ENCODE peak calls at places on chromosome 16, in nine cellular contexts. Z, K, R, G, Q, V, A, S and C are unnamed samples.

GRCh38 chr16:88069397-88070168 is 118.3 kb downstream of the BANP start:
- DNase-seq in Z (peak), K (no peak), R (no peak), G (no peak), Q (no peak), V (no peak), A (no peak), S (peak), C (peak)

GRCh38 chr16:73949574-73950348 is 346.9 kb upstream of the PSMD7 start:
- DNase-seq in Z (no peak), K (peak), R (peak), G (no peak), Q (no peak), V (peak), A (peak), S (no peak), C (no peak)

GRCh38 chr16:58409316-58409973 is 17.2 kb downstream of the GINS3 start:
- DNase-seq in Z (peak), K (peak), R (no peak), G (peak), Q (peak), V (peak), A (peak), S (no peak), C (no peak)

GRCh38 chr16:49929606-49930005 is 73.7 kb upstream of the ZNF423 start:
- DNase-seq in Z (peak), K (no peak), R (no peak), G (no peak), Q (no peak), V (no peak), A (no peak), S (no peak), C (peak)

GRCh38 chr16:85475233-85475632 is 137.9 kb upstream of the GSE1 start:
- DNase-seq in Z (no peak), K (no peak), R (no peak), G (no peak), Q (no peak), V (no peak), A (no peak), S (no peak), C (no peak)

GRCh38 chr16:85369060-85369459 is 244.1 kb upstream of the GSE1 start:
- DNase-seq in Z (no peak), K (no peak), R (no peak), G (no peak), Q (no peak), V (no peak), A (no peak), S (no peak), C (no peak)

GRCh38 chr16:84648595-84649510 is 542 bp downstream of the KLHL36 start:
- DNase-seq in Z (peak), K (no peak), R (no peak), G (no peak), Q (peak), V (peak), A (peak), S (peak), C (no peak)

GRCh38 chr16:85717393-85718152 is 28.8 kb upstream of the GINS2 start:
- DNase-seq in Z (peak), K (peak), R (peak), G (peak), Q (peak), V (peak), A (no peak), S (peak), C (no peak)

GRCh38 chr16:58265480-58266052 is 29.3 kb downstream of the PRSS54 start:
- DNase-seq in Z (no peak), K (no peak), R (no peak), G (no peak), Q (no peak), V (no peak), A (no peak), S (no peak), C (no peak)

GRCh38 chr16:58280146-58280845 is 14.5 kb downstream of the PRSS54 start:
- DNase-seq in Z (no peak), K (no peak), R (no peak), G (no peak), Q (no peak), V (no peak), A (peak), S (no peak), C (no peak)

GRCh38 chr16:21614896-21615295 is 15.5 kb downstream of the METTL9 start:
- DNase-seq in Z (no peak), K (no peak), R (no peak), G (no peak), Q (no peak), V (no peak), A (no peak), S (no peak), C (no peak)
- TF ChIP-seq CTCF in Z (no peak), K (no peak), R (no peak), G (no peak), Q (peak), V (no peak), A (peak), S (no peak), C (peak)

GRCh38 chr16:55323637-55324490 is at the start of gene IRX6:
- DNase-seq in Z (no peak), K (peak), R (peak), G (no peak), Q (peak), V (no peak), A (peak), S (no peak), C (no peak)
- TF ChIP-seq CTCF in Z (no peak), K (peak), R (peak), G (no peak), Q (peak), V (no peak), A (peak), S (no peak), C (peak)

GRCh38 chr16:1959269-1960039 is at the start of gene NDUFB10:
- DNase-seq in Z (peak), K (peak), R (peak), G (peak), Q (peak), V (peak), A (peak), S (peak), C (peak)
- TF ChIP-seq CTCF in Z (no peak), K (no peak), R (peak), G (peak), Q (peak), V (peak), A (peak), S (no peak), C (peak)

GRCh38 chr16:23014592-23014991 is 134.7 kb downstream of the USP31 start:
- DNase-seq in Z (no peak), K (no peak), R (no peak), G (no peak), Q (no peak), V (no peak), A (no peak), S (no peak), C (no peak)

GRCh38 chr16:23009075-23009474 is 140.2 kb downstream of the USP31 start:
- DNase-seq in Z (no peak), K (no peak), R (no peak), G (no peak), Q (no peak), V (no peak), A (no peak), S (no peak), C (no peak)

GRCh38 chr16:23015580-23015979 is 133.7 kb downstream of the USP31 start:
- DNase-seq in Z (no peak), K (no peak), R (no peak), G (no peak), Q (no peak), V (no peak), A (no peak), S (no peak), C (no peak)

GRCh38 chr16:23016372-23016771 is 132.9 kb downstream of the USP31 start:
- DNase-seq in Z (no peak), K (no peak), R (no peak), G (no peak), Q (no peak), V (no peak), A (no peak), S (no peak), C (no peak)

GRCh38 chr16:23013484-23013883 is 135.8 kb downstream of the USP31 start:
- DNase-seq in Z (no peak), K (peak), R (no peak), G (no peak), Q (no peak), V (no peak), A (no peak), S (no peak), C (no peak)
- TF ChIP-seq CTCF in Z (no peak), K (no peak), R (no peak), G (peak), Q (peak), V (no peak), A (no peak), S (no peak), C (peak)

DNA sequence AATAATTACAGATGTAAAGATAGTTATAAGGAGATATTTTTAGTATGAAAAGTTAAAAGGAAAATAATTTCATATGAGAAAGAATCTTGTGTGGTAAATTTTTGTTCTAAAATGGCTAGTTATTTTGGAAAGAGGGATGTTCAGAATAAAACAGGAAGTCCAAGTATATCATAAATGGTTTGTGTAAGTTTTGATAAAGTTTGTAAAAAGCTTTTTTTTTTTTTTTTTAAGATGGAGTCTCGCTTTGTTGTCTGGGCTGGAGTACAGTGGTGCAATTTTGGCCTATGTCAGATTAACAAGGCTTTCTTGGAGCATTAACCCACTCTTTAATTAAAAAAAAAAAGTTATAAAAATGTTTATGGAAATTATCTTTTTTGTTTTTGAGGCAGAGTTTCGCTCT is 8.2 kb upstream of the CDK10 start:
- DNase-seq in Z (no peak), K (no peak), R (no peak), G (no peak), Q (no peak), V (no peak), A (no peak), S (no peak), C (no peak)
- TF ChIP-seq CTCF in Z (no peak), K (no peak), R (no peak), G (no peak), Q (no peak), V (no peak), A (no peak), S (no peak), C (no peak)

GRCh38 chr16:67846320-67847063 is at the start of gene NUTF2:
- DNase-seq in Z (peak), K (peak), R (no peak), G (peak), Q (peak), V (peak), A (peak), S (peak), C (peak)
- TF ChIP-seq CTCF in Z (no peak), K (no peak), R (no peak), G (no peak), Q (no peak), V (no peak), A (no peak), S (no peak), C (no peak)

GRCh38 chr16:11101695-11102522 is 154.1 kb downstream of the SOCS1 start:
- DNase-seq in Z (no peak), K (peak), R (no peak), G (no peak), Q (no peak), V (no peak), A (no peak), S (no peak), C (peak)
- TF ChIP-seq CTCF in Z (no peak), K (peak), R (no peak), G (peak), Q (peak), V (no peak), A (no peak), S (no peak), C (peak)